ENCODE peak calls at places on chromosomes 5 and 9, in ten cellular contexts. E, H, J, Z, W, T, D, G, F and P are unnamed samples. For H3K36me3, the result is how much of the 10 kb centered on the place peaks cover.

GRCh38 chr5:54227109-54227508 is 83.3 kb downstream of the ARL15 start:
- DNase-seq in H (no peak), G (no peak), D (no peak), F (no peak), J (no peak), E (no peak), W (no peak), Z (no peak), T (no peak), P (no peak)

GRCh38 chr5:170563808-170564207 is 60.0 kb downstream of the KCNIP1 start:
- DNase-seq in Z (no peak), H (no peak), G (no peak), T (no peak), F (no peak), W (no peak), E (no peak), J (no peak), D (no peak), P (no peak)

GRCh38 chr9:27542519-27542918 is 12.9 kb upstream of the MOB3B start:
- DNase-seq in T (no peak), D (no peak), Z (no peak), E (no peak), H (no peak), W (no peak), J (no peak), G (no peak), F (no peak), P (no peak)

GRCh38 chr5:25713259-25713658 is 1068.5 kb upstream of the CDH10 start:
- DNase-seq in T (no peak), E (no peak), Z (no peak), W (no peak), H (no peak), G (no peak), D (no peak), J (no peak), F (no peak), P (no peak)

GRCh38 chr9:137464291-137464999 is 5.3 kb upstream of the NSMF start:
- DNase-seq in T (no peak), G (no peak), H (no peak), E (no peak), J (no peak), F (peak), D (peak), Z (no peak), W (no peak), P (no peak)

GRCh38 chr5:128537306-128537998 is 593 bp downstream of the FBN2 start:
- DNase-seq in J (peak), F (no peak), W (no peak), T (no peak), Z (no peak), D (peak), G (no peak), H (peak), E (peak), P (no peak)

GRCh38 chr5:111126896-111127295 is 34.7 kb downstream of the WDR36 start:
- DNase-seq in H (no peak), F (no peak), W (no peak), J (no peak), E (no peak), Z (no peak), G (no peak), D (no peak), T (no peak), P (no peak)

GRCh38 chr5:7391215-7391614 is 4.7 kb upstream of the ADCY2 start:
- DNase-seq in E (no peak), Z (no peak), D (no peak), G (no peak), J (no peak), F (no peak), T (no peak), H (no peak), W (no peak), P (peak)

GRCh38 chr5:36915653-36916052 is 39.1 kb downstream of the NIPBL start:
- DNase-seq in F (no peak), W (no peak), G (no peak), H (no peak), J (no peak), Z (no peak), D (no peak), T (no peak), E (no peak), P (no peak)

GRCh38 chr5:176664886-176665285 is 17.6 kb downstream of the TSPAN17 start:
- DNase-seq in G (no peak), Z (no peak), H (no peak), J (no peak), T (no peak), W (no peak), D (no peak), E (no peak), F (no peak), P (no peak)

GRCh38 chr5:109319351-109319750 is 90.4 kb downstream of the PJA2 start:
- DNase-seq in W (no peak), H (no peak), F (no peak), Z (no peak), E (no peak), J (no peak), D (no peak), T (no peak), G (no peak), P (no peak)

DNA sequence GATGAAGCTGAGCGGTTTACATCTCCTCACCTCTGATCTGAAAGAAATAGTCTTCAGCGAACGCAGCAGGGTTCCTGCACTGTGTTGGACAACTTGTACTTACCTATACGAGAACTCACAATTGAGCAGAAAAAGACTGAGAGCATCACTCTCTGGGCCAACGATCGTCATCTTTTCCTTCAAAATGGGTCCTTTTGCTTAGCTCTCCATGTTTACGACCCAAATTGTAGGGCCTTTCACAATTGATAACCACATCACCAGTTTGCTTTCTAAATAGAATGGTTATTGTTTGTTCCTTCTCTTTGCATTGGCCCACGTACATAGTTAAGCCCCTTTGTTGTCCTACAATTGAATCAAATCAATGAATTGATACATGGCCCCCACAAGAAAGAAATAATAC is 110.0 kb upstream of the DMRT1 start:
- DNase-seq in F (no peak), H (no peak), J (no peak), W (no peak), Z (no peak), E (no peak), T (no peak), G (no peak), D (no peak), P (no peak)
- H3K36me3 ChIP-seq in F (under half), H (under half), J (under half), W (under half), Z (under half), E (under half), T (under half), G (under half), D (under half), P (half or more)

DNA sequence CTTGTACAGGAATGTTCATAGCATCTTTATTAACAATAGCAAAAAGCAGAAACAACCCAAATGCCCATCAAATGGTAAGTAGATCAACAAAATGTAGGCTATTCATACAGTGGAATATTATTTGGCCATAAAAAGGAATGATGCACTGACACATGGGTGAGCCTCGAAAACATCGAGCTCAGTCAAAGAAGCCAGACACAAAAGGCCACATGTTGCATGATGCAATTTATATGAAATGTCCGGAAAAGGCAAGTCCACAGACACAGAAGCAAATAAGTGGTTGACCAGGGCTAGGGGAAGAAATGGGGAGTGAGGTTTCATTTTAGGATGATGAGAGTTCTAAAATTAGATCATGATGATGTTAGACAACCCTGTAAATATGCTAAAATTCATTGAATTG is 16.5 kb upstream of the SLC2A8 start:
- DNase-seq in Z (no peak), H (no peak), T (no peak), F (no peak), G (no peak), D (no peak), E (no peak), W (no peak), J (no peak), P (no peak)
- H3K4me3 ChIP-seq in Z (no peak), H (no peak), T (no peak), F (no peak), G (no peak), D (no peak), E (no peak), W (no peak), J (no peak), P (no peak)

GRCh38 chr5:143402464-143403356 is 776 bp downstream of the NR3C1 start:
- DNase-seq in T (no peak), D (peak), J (peak), H (peak), G (peak), W (peak), F (peak), Z (peak), E (peak), P (peak)
- TF ChIP-seq POLR2A in T (no peak), D (no peak), J (no peak), H (no peak), G (no peak), W (peak), F (peak), Z (no peak), E (no peak), P (no peak)

DNA sequence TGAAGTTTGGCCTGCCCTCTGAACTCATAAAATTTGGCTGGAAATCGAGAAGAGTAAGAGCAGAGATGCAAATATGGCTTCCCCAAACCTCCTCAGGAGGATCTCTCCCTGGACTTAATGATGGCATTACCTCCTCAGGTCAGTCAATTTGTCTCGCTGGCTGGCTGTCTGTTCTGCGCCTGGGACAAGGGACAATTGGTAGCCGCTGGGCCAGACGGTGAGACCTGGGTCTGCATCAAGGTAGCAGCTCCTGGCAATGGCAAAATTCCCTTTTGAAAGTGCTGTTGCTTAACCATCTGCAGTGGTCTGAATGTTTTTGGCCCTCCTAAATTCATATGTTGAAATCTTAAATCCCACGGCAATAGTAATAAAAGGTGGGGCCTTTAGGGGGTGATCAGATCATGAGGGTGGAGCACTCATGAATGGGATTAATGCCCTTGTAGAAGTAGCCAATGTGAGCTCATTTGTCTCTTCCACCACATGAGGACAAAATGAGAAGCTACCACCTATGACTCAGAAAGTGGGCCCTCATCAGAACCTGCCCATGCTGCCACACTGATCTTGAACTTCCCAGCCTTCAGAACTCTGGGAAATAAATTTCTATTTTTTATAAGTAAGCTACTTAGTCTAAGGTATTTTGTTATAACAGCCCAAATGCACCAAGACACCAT is 439.3 kb upstream of the KLF4 start:
- DNase-seq in G (no peak), D (no peak), Z (no peak), J (no peak), T (no peak), H (no peak), F (no peak), W (no peak), E (no peak), P (peak)
- H3K36me3 ChIP-seq in G (under half), D (under half), Z (under half), J (under half), T (under half), H (under half), F (under half), W (under half), E (under half), P (under half)

GRCh38 chr9:133638711-133639110 is 2.5 kb downstream of the DBH start:
- DNase-seq in J (no peak), H (no peak), D (no peak), Z (no peak), E (no peak), G (no peak), W (no peak), T (no peak), F (no peak), P (no peak)
- H3K4me3 ChIP-seq in J (no peak), H (no peak), D (no peak), Z (no peak), E (no peak), G (no peak), W (no peak), T (no peak), F (no peak), P (no peak)

GRCh38 chr5:138234651-138235050 is 21.5 kb upstream of the CDC23 start:
- DNase-seq in T (no peak), W (no peak), G (no peak), D (no peak), E (no peak), F (no peak), Z (no peak), H (no peak), J (no peak), P (no peak)
- TF ChIP-seq POLR2A in T (no peak), W (no peak), G (no peak), D (no peak), E (no peak), F (no peak), Z (no peak), H (no peak), J (no peak), P (no peak)

DNA sequence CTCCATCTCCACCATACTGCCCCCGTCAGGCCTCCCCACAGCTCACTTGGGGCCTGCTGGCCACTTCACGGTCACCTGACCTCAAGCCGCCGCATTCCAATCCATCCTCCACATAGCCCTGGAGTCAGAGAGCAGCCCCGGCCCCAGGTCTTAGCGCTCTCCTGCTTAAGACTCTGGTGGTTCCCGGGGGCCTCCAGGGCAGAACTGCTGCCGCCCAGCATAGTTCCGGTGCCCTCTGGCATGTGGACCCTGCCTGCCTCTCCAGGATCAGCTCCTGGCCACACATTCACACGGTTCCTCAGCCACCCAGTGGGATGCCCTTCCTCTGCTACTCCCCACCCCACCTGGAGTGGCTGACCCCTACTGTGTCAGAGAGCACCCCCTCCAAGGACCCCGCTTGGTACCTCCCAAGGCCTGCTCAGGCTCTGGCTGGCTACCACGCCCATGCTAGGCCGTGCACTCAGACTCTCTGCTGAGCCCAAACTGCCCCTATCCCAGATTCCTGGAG is 8.7 kb downstream of the PHYKPL start:
- DNase-seq in H (no peak), G (no peak), W (no peak), E (no peak), J (no peak), D (no peak), T (no peak), Z (no peak), F (no peak), P (no peak)
- H3K36me3 ChIP-seq in H (under half), G (under half), W (under half), E (under half), J (under half), D (under half), T (under half), Z (half or more), F (half or more), P (half or more)

DNA sequence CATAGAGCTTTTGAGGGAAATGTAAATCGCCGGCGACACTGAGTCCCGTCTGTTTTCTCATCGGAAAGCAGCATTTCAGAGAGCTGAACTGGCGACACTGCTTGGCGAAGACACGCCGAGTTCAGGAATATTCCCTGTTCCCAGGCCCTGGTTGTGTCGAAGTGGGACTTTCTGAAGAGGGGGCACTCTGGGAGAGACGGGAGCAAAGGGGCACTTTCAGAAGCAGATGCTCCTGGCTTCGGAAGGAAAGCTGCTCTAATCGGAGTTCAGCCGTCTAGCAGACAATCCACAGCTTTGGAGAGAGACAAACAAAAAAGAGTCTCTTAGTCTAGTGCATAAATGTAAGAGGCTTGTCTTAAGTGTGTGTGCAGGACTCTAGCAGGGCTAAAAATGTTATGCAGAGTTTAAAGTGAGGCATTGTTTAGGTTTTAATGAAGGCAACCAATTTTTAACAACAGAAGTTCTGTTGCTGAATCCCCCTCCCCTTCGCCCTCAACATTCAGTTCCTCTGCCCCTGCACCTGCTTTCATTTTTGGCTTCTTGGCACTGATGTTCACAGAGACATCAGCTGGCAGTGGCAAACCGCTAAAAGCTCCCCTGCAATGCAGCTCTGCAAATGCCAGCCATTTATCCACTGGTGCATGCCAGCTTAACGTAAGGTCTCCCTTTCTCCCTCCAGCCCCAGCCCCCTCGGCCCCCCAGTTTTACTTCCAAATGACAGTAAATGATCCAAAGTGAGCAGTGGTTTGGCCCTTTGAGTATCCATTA is 289.5 kb upstream of the MPDZ start:
- DNase-seq in D (no peak), W (no peak), T (no peak), H (peak), F (no peak), G (no peak), E (no peak), J (no peak), Z (no peak), P (no peak)
- H3K4me3 ChIP-seq in D (no peak), W (peak), T (no peak), H (peak), F (peak), G (peak), E (no peak), J (peak), Z (peak), P (peak)